ENCODE peak calls at places on chromosomes 5 and 9, in six cellular contexts. One of them, this sample, is unnamed. For H3K9me3 and H3K4me1, the result is how much of the 10 kb centered on the place peaks cover.

GRCh38 chr5:51829226-51829625 is 446.0 kb downstream of the ISL1 start:
- DNase-seq in Caco-2: no peak
- DNase-seq in heart left ventricle: no peak
- DNase-seq in fibroblast of lung: no peak
- DNase-seq in kidney: no peak
- DNase-seq in psoas muscle: no peak
- DNase-seq in this sample: no peak

GRCh38 chr9:81207651-81208050 is 481.7 kb downstream of the TLE1 start:
- DNase-seq in Caco-2: no peak
- DNase-seq in heart left ventricle: no peak
- DNase-seq in fibroblast of lung: no peak
- DNase-seq in kidney: no peak
- DNase-seq in psoas muscle: no peak
- DNase-seq in this sample: no peak

GRCh38 chr9:115182264-115182663 is 64.3 kb upstream of the TNC start:
- DNase-seq in Caco-2: no peak
- DNase-seq in heart left ventricle: no peak
- DNase-seq in fibroblast of lung: no peak
- DNase-seq in kidney: no peak
- DNase-seq in psoas muscle: no peak
- DNase-seq in this sample: no peak

GRCh38 chr9:131678499-131679111 is 61.3 kb downstream of the RAPGEF1 start:
- DNase-seq in Caco-2: no peak
- DNase-seq in heart left ventricle: peak
- DNase-seq in fibroblast of lung: peak
- DNase-seq in kidney: peak
- DNase-seq in psoas muscle: peak
- DNase-seq in this sample: peak

GRCh38 chr9:70101265-70101664 is 57.6 kb downstream of the MAMDC2 start:
- DNase-seq in Caco-2: no peak
- DNase-seq in heart left ventricle: no peak
- DNase-seq in fibroblast of lung: peak
- DNase-seq in kidney: no peak
- DNase-seq in psoas muscle: no peak
- DNase-seq in this sample: no peak

GRCh38 chr5:114360362-114360761 is 1.5 kb upstream of the KCNN2 start:
- DNase-seq in Caco-2: no peak
- DNase-seq in heart left ventricle: no peak
- DNase-seq in fibroblast of lung: peak
- DNase-seq in kidney: no peak
- DNase-seq in psoas muscle: no peak
- DNase-seq in this sample: no peak

GRCh38 chr5:116265506-116265905 is 180.7 kb downstream of the COMMD10 start:
- DNase-seq in Caco-2: no peak
- DNase-seq in heart left ventricle: no peak
- DNase-seq in fibroblast of lung: peak
- DNase-seq in kidney: no peak
- DNase-seq in psoas muscle: no peak
- DNase-seq in this sample: no peak

GRCh38 chr9:13857521-13857920 is 456.4 kb downstream of the NFIB start:
- DNase-seq in Caco-2: no peak
- DNase-seq in heart left ventricle: no peak
- DNase-seq in fibroblast of lung: peak
- DNase-seq in kidney: no peak
- DNase-seq in psoas muscle: no peak
- DNase-seq in this sample: no peak

GRCh38 chr9:127650511-127650910 is 38.4 kb downstream of the STXBP1 start:
- DNase-seq in Caco-2: no peak
- DNase-seq in heart left ventricle: no peak
- DNase-seq in fibroblast of lung: no peak
- DNase-seq in kidney: no peak
- DNase-seq in psoas muscle: no peak
- DNase-seq in this sample: no peak

GRCh38 chr5:174504266-174504726 is 220.1 kb upstream of the MSX2 start:
- DNase-seq in Caco-2: no peak
- DNase-seq in heart left ventricle: no peak
- DNase-seq in fibroblast of lung: no peak
- DNase-seq in kidney: no peak
- DNase-seq in psoas muscle: no peak
- DNase-seq in this sample: no peak

GRCh38 chr9:1170918-1171317 is 120.8 kb downstream of the DMRT2 start:
- DNase-seq in Caco-2: no peak
- DNase-seq in heart left ventricle: no peak
- DNase-seq in fibroblast of lung: no peak
- DNase-seq in kidney: no peak
- DNase-seq in psoas muscle: no peak
- DNase-seq in this sample: no peak

GRCh38 chr5:113038714-113039113 is 62.1 kb downstream of the DCP2 start:
- DNase-seq in Caco-2: no peak
- DNase-seq in heart left ventricle: no peak
- DNase-seq in fibroblast of lung: no peak
- DNase-seq in kidney: no peak
- DNase-seq in psoas muscle: no peak
- DNase-seq in this sample: no peak

GRCh38 chr5:21452429-21452828 is 1400.7 kb downstream of the CDH12 start:
- DNase-seq in Caco-2: no peak
- DNase-seq in heart left ventricle: no peak
- DNase-seq in fibroblast of lung: peak
- DNase-seq in kidney: no peak
- DNase-seq in psoas muscle: no peak
- DNase-seq in this sample: no peak

GRCh38 chr5:145244788-145245187 is 590.4 kb downstream of the PRELID2 start:
- DNase-seq in Caco-2: no peak
- DNase-seq in heart left ventricle: no peak
- DNase-seq in fibroblast of lung: peak
- DNase-seq in kidney: no peak
- DNase-seq in psoas muscle: no peak
- DNase-seq in this sample: no peak

GRCh38 chr5:43560128-43560527 is 3.3 kb upstream of the PAIP1 start:
- DNase-seq in Caco-2: no peak
- DNase-seq in heart left ventricle: no peak
- DNase-seq in fibroblast of lung: peak
- DNase-seq in kidney: no peak
- DNase-seq in psoas muscle: no peak
- DNase-seq in this sample: no peak

GRCh38 chr5:166722939-166723338 is 1568.5 kb upstream of the WWC1 start:
- DNase-seq in Caco-2: peak
- DNase-seq in heart left ventricle: no peak
- DNase-seq in fibroblast of lung: peak
- DNase-seq in kidney: no peak
- DNase-seq in psoas muscle: no peak
- DNase-seq in this sample: no peak

GRCh38 chr9:31541626-31542025 is 842.8 kb upstream of the ACO1 start:
- DNase-seq in Caco-2: no peak
- DNase-seq in heart left ventricle: no peak
- DNase-seq in fibroblast of lung: no peak
- DNase-seq in kidney: no peak
- DNase-seq in psoas muscle: no peak
- DNase-seq in this sample: no peak

DNA sequence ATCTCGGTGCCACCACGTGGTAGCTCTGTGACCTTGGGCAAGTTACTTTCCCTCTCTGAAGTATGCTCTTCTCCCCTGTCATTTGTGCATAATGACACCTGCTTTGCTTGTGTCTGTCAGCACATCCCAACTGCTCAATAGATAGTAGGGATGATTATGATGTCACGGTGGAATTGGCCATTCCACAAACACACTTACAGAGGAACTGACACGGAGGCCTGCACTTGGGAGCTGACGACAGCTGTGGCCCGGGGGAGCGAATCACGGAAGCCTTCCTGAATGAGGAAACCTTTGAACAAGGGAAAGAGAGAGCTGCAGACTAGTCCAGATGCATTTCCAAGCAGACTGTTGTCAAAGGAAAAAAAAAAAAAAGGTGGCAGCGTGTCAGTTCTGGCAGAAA is 21.0 kb downstream of the TLX3 start:
- DNase-seq in Caco-2: no peak
- DNase-seq in heart left ventricle: no peak
- DNase-seq in fibroblast of lung: no peak
- DNase-seq in kidney: no peak
- DNase-seq in psoas muscle: no peak
- DNase-seq in this sample: no peak
- H3K4me3 ChIP-seq in Caco-2: no peak
- H3K4me3 ChIP-seq in heart left ventricle: no peak
- H3K4me3 ChIP-seq in fibroblast of lung: no peak
- H3K4me3 ChIP-seq in kidney: no peak
- H3K4me3 ChIP-seq in psoas muscle: no peak
- H3K4me3 ChIP-seq in this sample: no peak

GRCh38 chr5:122778157-122778556 is 3.3 kb downstream of the SNX2 start:
- DNase-seq in Caco-2: no peak
- DNase-seq in heart left ventricle: no peak
- DNase-seq in fibroblast of lung: no peak
- DNase-seq in kidney: no peak
- DNase-seq in psoas muscle: no peak
- DNase-seq in this sample: no peak

GRCh38 chr5:122779451-122779850 is 4.6 kb downstream of the SNX2 start:
- DNase-seq in Caco-2: no peak
- DNase-seq in heart left ventricle: no peak
- DNase-seq in fibroblast of lung: no peak
- DNase-seq in kidney: no peak
- DNase-seq in psoas muscle: no peak
- DNase-seq in this sample: no peak

GRCh38 chr5:122785294-122785693 is 10.4 kb downstream of the SNX2 start:
- DNase-seq in Caco-2: no peak
- DNase-seq in heart left ventricle: no peak
- DNase-seq in fibroblast of lung: no peak
- DNase-seq in kidney: no peak
- DNase-seq in psoas muscle: no peak
- DNase-seq in this sample: no peak

GRCh38 chr5:122780296-122780695 is 5.4 kb downstream of the SNX2 start:
- DNase-seq in Caco-2: no peak
- DNase-seq in heart left ventricle: no peak
- DNase-seq in fibroblast of lung: no peak
- DNase-seq in kidney: no peak
- DNase-seq in psoas muscle: no peak
- DNase-seq in this sample: no peak

GRCh38 chr5:122781465-122781864 is 6.6 kb downstream of the SNX2 start:
- DNase-seq in Caco-2: no peak
- DNase-seq in heart left ventricle: no peak
- DNase-seq in fibroblast of lung: no peak
- DNase-seq in kidney: no peak
- DNase-seq in psoas muscle: no peak
- DNase-seq in this sample: no peak
- H3K9me3 ChIP-seq in Caco-2: under half
- H3K9me3 ChIP-seq in heart left ventricle: under half
- H3K9me3 ChIP-seq in fibroblast of lung: under half
- H3K9me3 ChIP-seq in kidney: under half
- H3K9me3 ChIP-seq in psoas muscle: under half
- H3K9me3 ChIP-seq in this sample: under half

GRCh38 chr9:113623851-113624485 is 160.4 kb downstream of the RGS3 start:
- DNase-seq in Caco-2: no peak
- DNase-seq in heart left ventricle: no peak
- DNase-seq in fibroblast of lung: no peak
- DNase-seq in kidney: no peak
- DNase-seq in psoas muscle: no peak
- DNase-seq in this sample: no peak
- H3K4me1 ChIP-seq in Caco-2: under half
- H3K4me1 ChIP-seq in heart left ventricle: under half
- H3K4me1 ChIP-seq in fibroblast of lung: under half
- H3K4me1 ChIP-seq in kidney: under half
- H3K4me1 ChIP-seq in psoas muscle: under half
- H3K4me1 ChIP-seq in this sample: under half

DNA sequence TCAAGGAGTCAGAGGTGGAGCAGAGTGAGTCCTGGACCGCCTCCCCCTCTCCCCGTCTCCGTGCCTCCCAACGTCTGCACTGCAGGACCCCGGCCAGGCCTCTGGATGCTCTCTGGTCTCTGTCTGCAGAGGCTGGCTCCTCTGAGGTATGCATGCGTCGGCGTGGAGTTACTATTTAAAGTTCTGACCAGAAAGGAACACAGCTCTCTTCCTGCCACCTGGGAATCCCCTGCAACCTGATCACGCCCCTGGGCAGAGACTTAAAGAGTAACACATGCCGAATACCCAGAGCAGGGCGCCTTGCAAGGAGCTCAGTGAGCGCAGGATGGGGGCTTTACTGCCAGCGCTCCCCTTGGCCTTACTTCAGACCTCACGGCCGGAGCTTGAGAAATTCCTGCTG is 16.0 kb downstream of the ANXA6 start:
- DNase-seq in Caco-2: no peak
- DNase-seq in heart left ventricle: no peak
- DNase-seq in fibroblast of lung: no peak
- DNase-seq in kidney: no peak
- DNase-seq in psoas muscle: peak
- DNase-seq in this sample: no peak
- H3K4me3 ChIP-seq in Caco-2: no peak
- H3K4me3 ChIP-seq in heart left ventricle: no peak
- H3K4me3 ChIP-seq in fibroblast of lung: no peak
- H3K4me3 ChIP-seq in kidney: no peak
- H3K4me3 ChIP-seq in psoas muscle: peak
- H3K4me3 ChIP-seq in this sample: no peak

GRCh38 chr9:123283048-123283408 is 14.6 kb upstream of the STRBP start:
- DNase-seq in Caco-2: no peak
- DNase-seq in heart left ventricle: no peak
- DNase-seq in fibroblast of lung: no peak
- DNase-seq in kidney: no peak
- DNase-seq in psoas muscle: no peak
- DNase-seq in this sample: no peak

GRCh38 chr9:123283455-123283854 is 15.1 kb upstream of the STRBP start:
- DNase-seq in Caco-2: no peak
- DNase-seq in heart left ventricle: no peak
- DNase-seq in fibroblast of lung: no peak
- DNase-seq in kidney: no peak
- DNase-seq in psoas muscle: no peak
- DNase-seq in this sample: no peak

GRCh38 chr9:123284658-123285057 is 16.3 kb upstream of the STRBP start:
- DNase-seq in Caco-2: no peak
- DNase-seq in heart left ventricle: no peak
- DNase-seq in fibroblast of lung: no peak
- DNase-seq in kidney: no peak
- DNase-seq in psoas muscle: no peak
- DNase-seq in this sample: no peak

GRCh38 chr9:123287639-123288038 is 19.3 kb upstream of the STRBP start:
- DNase-seq in Caco-2: no peak
- DNase-seq in heart left ventricle: no peak
- DNase-seq in fibroblast of lung: no peak
- DNase-seq in kidney: no peak
- DNase-seq in psoas muscle: no peak
- DNase-seq in this sample: no peak

GRCh38 chr9:123286324-123286723 is 17.9 kb upstream of the STRBP start:
- DNase-seq in Caco-2: no peak
- DNase-seq in heart left ventricle: no peak
- DNase-seq in fibroblast of lung: no peak
- DNase-seq in kidney: no peak
- DNase-seq in psoas muscle: no peak
- DNase-seq in this sample: no peak
- H3K9me3 ChIP-seq in Caco-2: under half
- H3K9me3 ChIP-seq in heart left ventricle: under half
- H3K9me3 ChIP-seq in fibroblast of lung: under half
- H3K9me3 ChIP-seq in kidney: under half
- H3K9me3 ChIP-seq in psoas muscle: under half
- H3K9me3 ChIP-seq in this sample: under half